ENCODE peak calls at places on chromosome 1, in nine cellular contexts. K is ovary; E is prostate gland; F is lung; S is dorsolateral prefrontal cortex; Z is fibroblast of lung; O is CD4-positive, CD25-positive, alpha-beta regulatory T cell; A is left ventricle myocardium inferior; U is CD8-positive, alpha-beta memory T cell. V is an unnamed sample.

GRCh38 chr1:65688215-65688566 is 104.5 kb upstream of the PDE4B start:
- DNase-seq in E (no peak), K (no peak), Z (no peak), O (no peak), S (no peak), A (no peak), F (no peak), U (no peak), V (no peak)

GRCh38 chr1:25094995-25095394 is 137.3 kb downstream of the SYF2 start:
- DNase-seq in A (no peak), K (no peak), S (no peak), U (no peak), Z (no peak), E (no peak), O (no peak), F (no peak), V (no peak)

GRCh38 chr1:78715181-78715661 is 65.6 kb downstream of the IFI44 start:
- DNase-seq in Z (peak), S (no peak), U (no peak), F (no peak), K (no peak), O (no peak), E (no peak), A (no peak), V (no peak)

GRCh38 chr1:6006882-6007281 is 14.7 kb upstream of the NPHP4 start:
- DNase-seq in Z (no peak), A (peak), E (no peak), F (no peak), O (no peak), S (peak), K (no peak), U (no peak), V (no peak)

GRCh38 chr1:223712856-223713494 is 636 bp downstream of the CAPN2 start:
- DNase-seq in S (no peak), K (no peak), O (peak), A (peak), U (peak), Z (no peak), F (no peak), E (no peak), V (peak)

GRCh38 chr1:45630429-45630828 is 6.6 kb upstream of the CCDC17 start:
- DNase-seq in A (no peak), Z (no peak), E (no peak), F (no peak), U (no peak), S (no peak), K (no peak), O (no peak), V (no peak)

GRCh38 chr1:77498918-77499317 is 183.5 kb downstream of the ZZZ3 start:
- DNase-seq in Z (no peak), K (no peak), U (no peak), F (no peak), A (no peak), O (no peak), E (no peak), S (no peak), V (no peak)

GRCh38 chr1:153100241-153100640 is 5.9 kb upstream of the SPRR2E start:
- DNase-seq in A (no peak), E (no peak), K (no peak), U (no peak), F (no peak), O (no peak), S (no peak), Z (peak), V (no peak)

GRCh38 chr1:57307382-57307781 is 116.5 kb downstream of the DAB1 start:
- DNase-seq in K (no peak), Z (no peak), F (no peak), O (peak), A (peak), U (peak), E (no peak), S (no peak), V (no peak)

GRCh38 chr1:242854466-242854865 is 330.0 kb upstream of the PLD5 start:
- DNase-seq in O (no peak), E (no peak), Z (no peak), S (no peak), A (no peak), K (no peak), U (no peak), F (no peak), V (no peak)

GRCh38 chr1:212313616-212314015 is 28.4 kb downstream of the PPP2R5A start:
- DNase-seq in O (no peak), A (no peak), K (no peak), F (no peak), Z (peak), U (no peak), S (no peak), E (no peak), V (no peak)

GRCh38 chr1:151512326-151512725 is 1.1 kb downstream of the CGN start:
- DNase-seq in K (no peak), Z (no peak), A (no peak), U (no peak), F (no peak), O (no peak), S (no peak), E (no peak), V (no peak)

GRCh38 chr1:208158640-208159541 is 85.3 kb downstream of the PLXNA2 start:
- DNase-seq in S (no peak), Z (no peak), K (no peak), E (no peak), O (no peak), F (no peak), U (no peak), A (no peak), V (no peak)

GRCh38 chr1:76958808-76959207 is 91.5 kb downstream of the ST6GALNAC5 start:
- DNase-seq in F (no peak), E (no peak), A (no peak), S (no peak), Z (no peak), U (no peak), K (no peak), O (no peak), V (no peak)

GRCh38 chr1:234040446-234041317 is 136.2 kb downstream of the SLC35F3 start:
- DNase-seq in S (no peak), U (no peak), F (no peak), E (no peak), O (no peak), Z (no peak), A (no peak), K (no peak), V (no peak)

GRCh38 chr1:185439727-185440415 is 122.8 kb upstream of the IVNS1ABP start:
- DNase-seq in U (no peak), O (no peak), F (no peak), Z (peak), E (no peak), S (no peak), A (no peak), K (no peak), V (no peak)

GRCh38 chr1:44012411-44012810 is 18.9 kb downstream of the SLC6A9 start:
- DNase-seq in O (no peak), F (no peak), Z (no peak), K (no peak), U (no peak), A (no peak), E (no peak), S (no peak), V (no peak)

GRCh38 chr1:13930151-13930550 is 230.2 kb downstream of the PRDM2 start:
- DNase-seq in F (no peak), K (no peak), O (no peak), A (no peak), E (no peak), S (no peak), U (no peak), Z (no peak), V (peak)

GRCh38 chr1:234856719-234857310 is 246.8 kb upstream of the IRF2BP2 start:
- DNase-seq in O (no peak), S (no peak), U (no peak), K (no peak), F (no peak), A (no peak), E (no peak), Z (no peak), V (no peak)

GRCh38 chr1:200473698-200474371 is 64.0 kb upstream of the ZNF281 start:
- DNase-seq in O (no peak), A (no peak), E (no peak), Z (peak), F (no peak), S (no peak), U (no peak), K (no peak), V (no peak)

GRCh38 chr1:24390924-24391782 is 22.4 kb downstream of the STPG1 start:
- DNase-seq in A (peak), O (peak), S (peak), U (peak), E (peak), F (peak), K (peak), Z (peak), V (peak)

GRCh38 chr1:109298666-109299086 is 8.1 kb downstream of the MYBPHL start:
- DNase-seq in U (no peak), S (peak), F (no peak), K (no peak), O (no peak), Z (peak), A (peak), E (no peak), V (peak)

GRCh38 chr1:2443285-2444137 is 31.1 kb upstream of the PEX10 start:
- DNase-seq in Z (no peak), F (no peak), E (no peak), K (no peak), O (no peak), A (no peak), U (peak), S (peak), V (no peak)

GRCh38 chr1:154148787-154149186 is 6.1 kb downstream of the NUP210L start:
- DNase-seq in U (no peak), A (no peak), S (no peak), F (no peak), K (no peak), E (no peak), Z (peak), O (no peak), V (no peak)

GRCh38 chr1:235960799-235961198 is 94.1 kb upstream of the LYST start:
- DNase-seq in S (no peak), E (no peak), Z (no peak), O (no peak), K (no peak), U (no peak), F (no peak), A (no peak), V (no peak)

GRCh38 chr1:44290250-44291094 is 64.6 kb downstream of the ERI3 start:
- DNase-seq in K (no peak), S (no peak), E (no peak), O (no peak), U (no peak), A (no peak), Z (no peak), F (no peak), V (no peak)

GRCh38 chr1:155086182-155086741 is 7.6 kb downstream of the EFNA3 start:
- DNase-seq in F (peak), S (peak), Z (no peak), E (peak), U (peak), K (peak), O (peak), A (peak), V (peak)

GRCh38 chr1:77279929-77280328 is 1.9 kb upstream of the AK5 start:
- DNase-seq in K (no peak), O (no peak), E (no peak), U (peak), A (no peak), S (no peak), Z (no peak), F (no peak), V (no peak)

GRCh38 chr1:65832296-65832695 is 39.6 kb downstream of the PDE4B start:
- DNase-seq in U (no peak), A (no peak), Z (peak), K (no peak), E (no peak), S (no peak), O (no peak), F (no peak), V (no peak)

DNA sequence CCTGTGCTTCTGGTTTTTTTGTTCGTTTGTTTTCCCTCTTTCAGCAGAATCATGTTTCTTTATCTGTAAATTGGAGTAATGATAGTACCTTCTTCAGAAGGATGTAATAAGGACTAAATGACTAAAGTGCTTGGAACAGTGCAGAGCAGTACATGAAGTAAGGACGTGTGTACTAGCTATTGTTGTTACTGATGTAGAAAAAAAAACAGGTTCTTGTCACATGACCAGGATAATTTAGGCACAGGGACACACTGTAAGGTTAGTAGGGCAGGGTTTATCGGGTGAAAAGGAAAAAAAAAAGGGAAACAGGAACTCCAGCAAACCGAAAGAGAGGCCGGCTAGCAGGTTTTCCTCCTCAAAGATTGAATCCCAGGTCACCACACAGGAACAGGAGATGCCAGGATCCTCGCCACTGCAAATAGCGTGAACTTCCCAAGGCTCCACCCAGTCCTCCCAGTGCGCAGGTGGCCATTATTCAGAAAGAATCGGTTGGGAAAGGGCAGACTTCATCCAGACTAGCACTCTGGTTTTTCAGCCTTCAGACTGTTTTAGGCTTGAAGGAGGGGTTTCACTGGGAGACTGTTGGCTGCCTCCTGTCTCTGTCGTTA is 63.8 kb upstream of the PRRC2C start:
- DNase-seq in A (no peak), S (no peak), K (no peak), O (no peak), E (no peak), F (no peak), U (no peak), Z (no peak), V (no peak)
- H3K27ac ChIP-seq in A (peak), S (no peak), K (no peak), O (peak), E (no peak), F (no peak), U (no peak), Z (peak), V (no peak)

GRCh38 chr1:30648408-30649000 is 74.9 kb downstream of the MATN1 start:
- DNase-seq in E (no peak), A (no peak), O (no peak), F (no peak), U (no peak), S (no peak), Z (no peak), K (no peak), V (no peak)
- H3K27ac ChIP-seq in E (no peak), A (no peak), O (no peak), F (no peak), U (no peak), S (no peak), Z (no peak), K (no peak), V (no peak)

GRCh38 chr1:96416690-96417444 is 304.7 kb upstream of the PTBP2 start:
- DNase-seq in O (no peak), F (no peak), Z (no peak), U (no peak), S (no peak), E (no peak), K (no peak), A (no peak), V (no peak)

GRCh38 chr1:96418969-96419368 is 302.6 kb upstream of the PTBP2 start:
- DNase-seq in Z (no peak), E (no peak), O (no peak), U (no peak), S (no peak), A (no peak), K (no peak), F (no peak), V (no peak)

GRCh38 chr1:96411006-96411405 is 310.6 kb upstream of the PTBP2 start:
- DNase-seq in K (no peak), O (no peak), U (no peak), S (no peak), F (no peak), E (no peak), Z (no peak), A (no peak), V (no peak)

GRCh38 chr1:96414598-96414997 is 307.0 kb upstream of the PTBP2 start:
- DNase-seq in U (no peak), F (no peak), Z (no peak), S (no peak), O (no peak), E (no peak), K (no peak), A (no peak), V (no peak)

DNA sequence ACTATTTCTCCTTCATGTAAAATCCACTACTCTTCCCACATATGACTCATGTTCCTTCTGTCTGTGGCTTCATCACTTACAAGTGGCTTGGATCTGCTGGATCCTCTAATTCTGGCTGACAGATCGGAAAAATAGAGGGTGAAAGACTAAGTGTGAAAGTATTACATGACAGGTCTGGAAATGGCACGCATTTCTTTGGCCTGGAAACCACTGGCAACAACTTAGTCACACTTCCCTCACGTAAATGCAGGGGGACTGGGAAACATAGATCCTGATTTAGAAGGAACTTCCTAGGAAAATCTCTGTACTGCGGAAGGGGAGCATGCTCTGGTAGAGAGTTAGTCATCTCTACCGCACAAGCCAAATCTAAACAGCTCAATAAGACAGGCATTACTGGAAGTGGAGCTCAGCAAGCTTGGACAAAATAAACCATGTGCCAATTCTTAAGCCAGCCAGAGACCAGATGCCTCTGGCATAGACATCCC is 305.4 kb upstream of the PTBP2 start:
- DNase-seq in A (peak), O (no peak), Z (peak), K (no peak), S (peak), F (no peak), U (no peak), E (no peak), V (no peak)
- H3K27ac ChIP-seq in A (peak), O (no peak), Z (peak), K (no peak), S (no peak), F (no peak), U (no peak), E (no peak), V (no peak)

DNA sequence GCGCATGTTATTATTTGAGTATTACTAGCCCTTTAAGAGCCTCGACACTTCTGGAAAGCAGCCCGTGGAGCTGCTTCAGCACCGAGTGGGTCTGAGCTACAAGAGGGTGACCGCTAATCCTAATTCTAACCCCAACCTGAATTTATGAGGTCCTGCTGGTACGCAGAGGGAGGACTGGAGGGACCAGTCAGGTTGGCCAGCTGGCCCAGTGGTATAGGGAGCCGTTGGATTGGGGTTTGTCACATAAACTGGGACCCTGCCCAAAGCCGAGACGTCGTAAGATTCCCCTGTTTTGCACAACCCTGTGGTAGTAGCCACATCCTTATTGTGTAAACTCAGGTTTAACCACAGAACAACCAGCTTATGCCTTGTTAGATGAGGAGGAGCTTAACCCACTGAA is 60.8 kb upstream of the F3 start:
- DNase-seq in Z (peak), F (no peak), O (no peak), E (no peak), K (no peak), U (no peak), A (no peak), S (no peak), V (no peak)
- H3K27ac ChIP-seq in Z (no peak), F (peak), O (no peak), E (no peak), K (no peak), U (no peak), A (no peak), S (no peak), V (no peak)

DNA sequence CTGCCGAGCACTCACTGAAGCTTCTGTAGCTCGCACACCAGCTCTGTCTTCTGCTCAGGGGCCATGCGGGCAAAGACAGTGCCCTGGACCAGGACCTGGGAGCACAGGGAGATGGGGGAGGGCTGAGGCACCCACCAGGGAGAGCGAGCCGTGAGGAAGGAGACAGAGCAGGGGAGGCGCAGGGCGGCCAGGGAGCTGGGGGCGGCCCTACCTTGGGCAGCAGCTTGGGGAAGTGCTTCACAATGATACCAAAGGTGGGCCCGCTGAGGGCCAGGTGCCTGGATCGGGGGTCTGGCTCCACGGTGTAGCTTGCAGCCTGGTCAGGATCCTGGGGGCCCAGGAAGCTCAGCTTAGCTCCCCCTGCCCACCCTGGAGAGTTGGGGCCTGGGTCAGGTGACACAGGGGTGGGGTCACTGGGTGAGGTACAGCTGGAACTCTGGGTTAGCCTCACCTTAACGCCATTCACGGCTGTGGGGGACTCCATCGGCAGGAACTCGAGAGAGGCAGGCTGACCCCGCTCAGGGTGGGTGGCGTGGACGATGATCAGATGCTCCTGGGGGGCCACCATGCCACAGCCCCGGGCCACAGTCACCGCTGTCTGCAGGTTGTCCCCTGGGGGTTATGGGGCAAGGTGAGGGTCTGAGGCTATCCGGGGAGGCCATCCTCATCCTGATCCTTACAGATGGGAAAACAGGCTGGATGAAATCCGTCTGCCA is 9.4 kb upstream of the MFAP2 start:
- DNase-seq in F (no peak), A (no peak), E (no peak), K (no peak), Z (no peak), U (no peak), O (no peak), S (no peak), V (no peak)
- H3K27ac ChIP-seq in F (no peak), A (no peak), E (no peak), K (no peak), Z (no peak), U (no peak), O (no peak), S (no peak), V (no peak)

DNA sequence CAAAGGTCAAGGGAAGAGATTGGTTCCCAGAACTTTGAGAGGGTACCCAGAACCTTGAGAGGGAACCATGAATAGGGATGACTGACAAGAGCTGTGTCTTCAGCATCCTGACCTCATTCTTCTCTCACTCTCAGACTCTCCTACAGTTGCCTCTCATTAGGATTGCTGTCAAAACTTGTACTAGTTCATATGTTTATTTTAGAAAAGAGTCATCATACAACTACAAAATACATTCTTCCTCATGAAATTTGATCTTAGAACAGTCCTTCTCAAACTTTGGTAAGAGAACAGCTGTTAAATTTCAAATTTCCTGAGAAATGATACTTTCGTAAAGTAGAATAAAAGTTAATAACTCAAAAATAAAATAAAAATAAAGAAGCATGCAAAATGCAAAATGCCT is 161.4 kb upstream of the ZRANB2 start:
- DNase-seq in A (no peak), K (no peak), E (no peak), F (no peak), Z (no peak), U (no peak), O (no peak), S (no peak), V (no peak)
- H3K27ac ChIP-seq in A (no peak), K (no peak), E (no peak), F (no peak), Z (no peak), U (no peak), O (no peak), S (no peak), V (no peak)

V was measured in thyroid gland.